ENCODE peak calls at places on chromosomes 2 and 18, in five cellular contexts. D is H1, U is GM12878, W is HepG2, P is K562. Q is an unnamed sample.

GRCh38 chr2:143451622-143452021 is 322.4 kb downstream of the ARHGAP15 start:
- DNase-seq in W (no peak), U (no peak), D (no peak), P (no peak), Q (no peak)

GRCh38 chr2:148955798-148956197 is 80.8 kb downstream of the KIF5C start:
- DNase-seq in D (no peak), U (no peak), W (no peak), P (no peak), Q (no peak)

GRCh38 chr2:126999342-126999741 is 100.7 kb downstream of the TEX51 start:
- DNase-seq in U (no peak), P (no peak), W (no peak), D (no peak), Q (no peak)

GRCh38 chr18:48739266-48740067 is 200.6 kb downstream of the CTIF start:
- DNase-seq in D (no peak), W (no peak), P (no peak), U (no peak), Q (no peak)

GRCh38 chr2:9422321-9423099 is 818 bp downstream of the ITGB1BP1 start:
- DNase-seq in P (peak; percentile 52), W (peak; percentile 47), U (no peak), D (peak; percentile 72), Q (peak; percentile 42)

GRCh38 chr18:54388203-54389142 is 30.8 kb downstream of the C18orf54 start:
- DNase-seq in W (peak; percentile 80), P (peak; percentile 53), D (peak; percentile 55), U (peak; percentile 40), Q (peak; percentile 53)

GRCh38 chr2:200615247-200615646 is 29.4 kb downstream of the AOX1 start:
- DNase-seq in W (peak; percentile 68), D (no peak), U (no peak), P (no peak), Q (no peak)

GRCh38 chr2:161426788-161427412 is 10.8 kb downstream of the TBR1 start:
- DNase-seq in P (no peak), U (no peak), W (no peak), D (peak; percentile 64), Q (peak; percentile 28)

GRCh38 chr18:78703297-78703696 is 276.3 kb upstream of the SALL3 start:
- DNase-seq in W (no peak), U (no peak), D (no peak), P (no peak), Q (no peak)

GRCh38 chr2:144834954-144835633 is 315.2 kb upstream of the ZEB2 start:
- DNase-seq in P (peak; percentile 6), D (no peak), W (no peak), U (no peak), Q (no peak)

GRCh38 chr2:71226391-71226964 is 425 bp downstream of the PAIP2B start:
- DNase-seq in D (peak; percentile 65), U (no peak), W (no peak), P (no peak), Q (peak; percentile 47)

GRCh38 chr18:49486617-49486958 is 446 bp downstream of the C18orf32 start:
- DNase-seq in W (no peak), P (no peak), D (no peak), U (no peak), Q (no peak)

GRCh38 chr2:41182961-41183360 is 731.1 kb upstream of the SLC8A1 start:
- DNase-seq in U (no peak), P (no peak), D (no peak), W (no peak), Q (no peak)

GRCh38 chr2:105460048-105460732 is 61.3 kb upstream of the FHL2 start:
- DNase-seq in W (no peak), U (no peak), D (no peak), P (no peak), Q (no peak)
- TF ChIP-seq MAX in W (no peak), U (no peak), D (no peak), P (no peak), Q (no peak)

DNA sequence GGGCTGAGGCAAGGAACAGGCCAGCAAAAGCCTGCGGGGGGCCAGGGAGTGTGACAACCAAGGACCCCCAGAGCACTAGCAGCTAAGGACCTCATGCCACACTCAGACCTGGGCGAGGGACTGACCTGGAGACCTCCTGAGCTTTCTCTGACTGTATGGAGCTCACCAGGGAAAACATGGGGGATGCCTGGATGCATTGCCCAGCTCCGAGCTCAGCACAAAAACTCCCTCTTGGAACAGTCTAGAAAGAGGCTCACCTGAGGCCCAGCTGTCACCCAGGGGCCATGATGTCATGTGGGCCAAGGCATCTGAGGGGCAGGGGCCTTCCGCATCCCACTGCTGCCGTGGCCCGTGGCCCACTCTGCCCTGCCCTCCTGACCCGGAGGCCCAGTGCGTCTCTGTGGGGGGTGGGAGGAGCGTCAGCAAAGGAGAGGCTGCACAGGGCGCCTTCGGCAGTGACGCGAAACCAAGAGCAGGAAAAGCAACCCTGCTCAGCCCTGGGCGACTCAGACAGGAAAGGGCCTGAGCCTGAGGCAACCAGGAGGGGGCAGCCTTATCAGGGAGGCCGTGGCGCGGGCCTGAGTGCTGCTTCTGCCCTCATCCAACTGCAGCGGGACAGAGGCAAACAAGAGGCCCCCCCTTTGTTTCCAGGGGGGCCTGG is 57.3 kb upstream of the ALPP start:
- DNase-seq in P (peak; percentile 12), U (no peak), D (peak; percentile 79), W (no peak), Q (peak; percentile 70)
- TF ChIP-seq CREB1 in P (no peak), U (no peak), D (no peak), W (no peak), Q (no peak)

GRCh38 chr2:1567556-1568344 is 154.5 kb downstream of the TPO start:
- DNase-seq in U (no peak), W (no peak), D (no peak), P (no peak), Q (no peak)
- TF ChIP-seq MAX in U (no peak), W (no peak), D (no peak), P (no peak), Q (no peak)

GRCh38 chr2:16559263-16559662 is 106.4 kb downstream of the CYRIA start:
- DNase-seq in D (no peak), P (no peak), W (no peak), U (no peak), Q (no peak)
- TF ChIP-seq CREB1 in D (no peak), P (no peak), W (no peak), U (no peak), Q (no peak)

GRCh38 chr2:216775043-216775453 is 79.7 kb upstream of the IGFBP5 start:
- DNase-seq in W (peak; percentile 76), U (no peak), P (peak; percentile 68), D (no peak), Q (no peak)
- TF ChIP-seq MAX in W (no peak), U (no peak), P (peak; percentile 75), D (no peak), Q (no peak)

GRCh38 chr2:233353769-233354499 is at the start of gene DGKD:
- DNase-seq in D (peak; percentile 84), W (peak; percentile 79), U (no peak), P (peak; percentile 90), Q (peak; percentile 65)

GRCh38 chr2:233353101-233353768 is 1.1 kb upstream of the DGKD start:
- DNase-seq in D (no peak), U (no peak), P (peak; percentile 68), W (no peak), Q (no peak)

GRCh38 chr2:233354971-233355574 is 779 bp downstream of the DGKD start:
- DNase-seq in W (no peak), D (peak; percentile 64), P (no peak), U (no peak), Q (peak; percentile 28)

GRCh38 chr2:233355916-233356315 is 1.6 kb downstream of the DGKD start:
- DNase-seq in W (no peak), P (no peak), D (no peak), U (no peak), Q (no peak)

DNA sequence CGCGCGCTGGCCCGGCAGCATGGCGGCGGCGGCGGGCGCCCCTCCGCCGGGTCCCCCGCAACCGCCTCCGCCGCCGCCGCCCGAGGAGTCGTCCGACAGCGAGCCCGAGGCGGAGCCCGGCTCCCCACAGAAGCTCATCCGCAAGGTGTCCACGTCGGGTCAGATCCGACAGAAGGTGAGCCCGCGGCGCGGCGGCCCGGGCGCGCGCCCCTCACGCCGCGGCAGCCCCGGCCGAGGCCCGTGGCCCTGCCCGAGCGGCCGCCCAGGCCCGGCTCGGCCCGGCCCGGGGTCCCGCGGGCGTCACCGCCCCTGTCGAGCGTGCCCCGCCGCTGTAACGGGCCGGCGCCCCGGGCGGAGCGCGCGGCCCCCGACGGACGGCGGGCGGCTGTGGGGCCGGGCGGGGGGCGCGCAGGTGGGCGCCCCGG is 218 bp downstream of the DGKD start:
- DNase-seq in P (no peak), D (no peak), U (no peak), W (no peak), Q (no peak)
- TF ChIP-seq CREB1 in P (no peak), D (no peak), U (no peak), W (no peak), Q (no peak)

GRCh38 chr18:56407631-56408030 is 230.8 kb downstream of the TXNL1 start:
- DNase-seq in U (no peak), P (no peak), W (no peak), D (no peak), Q (no peak)

DNA sequence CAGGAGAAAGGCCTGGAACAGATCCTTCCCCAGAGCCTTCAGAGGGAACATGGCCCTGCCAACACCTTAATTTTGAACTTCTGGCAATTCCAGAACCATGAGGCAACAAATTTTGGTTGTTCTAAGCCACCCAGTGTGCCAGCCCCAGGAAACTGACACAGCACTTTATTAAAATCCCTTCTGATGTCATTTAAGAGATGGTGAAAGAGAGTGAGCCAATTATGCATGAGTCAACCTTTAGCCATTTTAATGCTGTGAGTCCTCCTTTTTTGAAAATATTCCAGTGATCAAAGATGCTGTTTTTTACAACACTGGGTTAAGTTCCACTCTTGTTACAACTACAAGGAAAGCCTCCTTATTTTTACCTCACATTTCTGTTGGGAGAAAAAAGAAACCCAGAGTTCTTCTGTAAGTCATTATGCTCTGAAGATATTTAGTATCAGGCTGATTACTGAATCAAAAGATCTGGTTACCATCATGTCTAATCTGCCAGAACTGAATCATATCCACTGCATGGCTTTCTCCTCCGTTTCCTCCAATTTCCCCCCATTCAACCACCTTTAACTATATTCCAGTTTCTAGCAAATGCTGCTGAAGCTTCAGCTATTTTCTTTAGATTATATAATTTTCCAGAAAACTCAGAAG is 235.4 kb downstream of the TXNL1 start:
- DNase-seq in D (no peak), W (no peak), U (no peak), P (no peak), Q (no peak)
- TF ChIP-seq MAX in D (no peak), W (no peak), U (no peak), P (no peak), Q (no peak)

GRCh38 chr2:61013382-61013781 is 4.1 kb upstream of the PEX13 start:
- DNase-seq in U (no peak), P (no peak), W (no peak), D (no peak), Q (no peak)

GRCh38 chr2:61011649-61012048 is 5.9 kb upstream of the PEX13 start:
- DNase-seq in U (no peak), W (no peak), D (no peak), P (no peak), Q (no peak)

GRCh38 chr2:61005736-61006135 is 11.8 kb upstream of the PEX13 start:
- DNase-seq in D (no peak), U (no peak), P (no peak), W (no peak), Q (no peak)

GRCh38 chr2:61006486-61007105 is 10.9 kb upstream of the PEX13 start:
- DNase-seq in P (no peak), D (no peak), U (no peak), W (no peak), Q (no peak)

GRCh38 chr2:61009355-61009754 is 8.2 kb upstream of the PEX13 start:
- DNase-seq in D (no peak), W (no peak), P (no peak), U (no peak), Q (no peak)
- TF ChIP-seq CREB1 in D (no peak), W (no peak), P (no peak), U (no peak), Q (no peak)

GRCh38 chr2:78887436-78887835 is 138.1 kb upstream of the REG3G start:
- DNase-seq in W (no peak), D (no peak), U (no peak), P (no peak), Q (no peak)
- TF ChIP-seq MAX in W (no peak), D (no peak), U (no peak), P (no peak), Q (no peak)

Q was measured in WTC11.